ENCODE peak calls at places on chromosomes 16 and 17, in five cellular contexts. One of them, this sample, is unnamed.

GRCh38 chr17:19461139-19461538 is 50.1 kb downstream of the RNF112 start:
- DNase-seq in heart right ventricle: no peak
- DNase-seq in foreskin fibroblast: no peak
- DNase-seq in lung: no peak
- DNase-seq in naive thymus-derived CD4-positive, alpha-beta T cell: no peak
- DNase-seq in this sample: peak; percentile 84

GRCh38 chr16:67884684-67885083 is at the start of gene NRN1L:
- DNase-seq in heart right ventricle: peak; percentile 91
- DNase-seq in foreskin fibroblast: peak; percentile 98
- DNase-seq in lung: peak; percentile 85
- DNase-seq in naive thymus-derived CD4-positive, alpha-beta T cell: no peak
- DNase-seq in this sample: no peak

GRCh38 chr17:15662726-15663125 is 21.4 kb downstream of the TRIM16 start:
- DNase-seq in heart right ventricle: no peak
- DNase-seq in foreskin fibroblast: no peak
- DNase-seq in lung: no peak
- DNase-seq in naive thymus-derived CD4-positive, alpha-beta T cell: no peak
- DNase-seq in this sample: no peak

GRCh38 chr16:49712567-49712966 is 143.3 kb downstream of the ZNF423 start:
- DNase-seq in heart right ventricle: no peak
- DNase-seq in foreskin fibroblast: no peak
- DNase-seq in lung: no peak
- DNase-seq in naive thymus-derived CD4-positive, alpha-beta T cell: no peak
- DNase-seq in this sample: no peak

GRCh38 chr16:28283798-28284577 is 8.3 kb upstream of the SBK1 start:
- DNase-seq in heart right ventricle: no peak
- DNase-seq in foreskin fibroblast: no peak
- DNase-seq in lung: no peak
- DNase-seq in naive thymus-derived CD4-positive, alpha-beta T cell: no peak
- DNase-seq in this sample: no peak

GRCh38 chr17:79630120-79630519 is 19.3 kb upstream of the RBFOX3 start:
- DNase-seq in heart right ventricle: peak; percentile 0
- DNase-seq in foreskin fibroblast: no peak
- DNase-seq in lung: no peak
- DNase-seq in naive thymus-derived CD4-positive, alpha-beta T cell: no peak
- DNase-seq in this sample: no peak

GRCh38 chr16:6969594-6969993 is 363.1 kb upstream of the RBFOX1 start:
- DNase-seq in heart right ventricle: no peak
- DNase-seq in foreskin fibroblast: no peak
- DNase-seq in lung: no peak
- DNase-seq in naive thymus-derived CD4-positive, alpha-beta T cell: no peak
- DNase-seq in this sample: no peak

GRCh38 chr16:13953501-13953900 is 33.5 kb downstream of the ERCC4 start:
- DNase-seq in heart right ventricle: no peak
- DNase-seq in foreskin fibroblast: no peak
- DNase-seq in lung: no peak
- DNase-seq in naive thymus-derived CD4-positive, alpha-beta T cell: no peak
- DNase-seq in this sample: no peak

GRCh38 chr17:59151007-59151406 is 4.0 kb downstream of the SKA2 start:
- DNase-seq in heart right ventricle: no peak
- DNase-seq in foreskin fibroblast: no peak
- DNase-seq in lung: no peak
- DNase-seq in naive thymus-derived CD4-positive, alpha-beta T cell: no peak
- DNase-seq in this sample: no peak

GRCh38 chr17:68981288-68981687 is 26.1 kb upstream of the ABCA8 start:
- DNase-seq in heart right ventricle: peak; percentile 67
- DNase-seq in foreskin fibroblast: peak; percentile 57
- DNase-seq in lung: peak; percentile 38
- DNase-seq in naive thymus-derived CD4-positive, alpha-beta T cell: no peak
- DNase-seq in this sample: no peak

GRCh38 chr16:30079480-30079879 is 3.7 kb downstream of the PPP4C start:
- DNase-seq in heart right ventricle: no peak
- DNase-seq in foreskin fibroblast: no peak
- DNase-seq in lung: no peak
- DNase-seq in naive thymus-derived CD4-positive, alpha-beta T cell: no peak
- DNase-seq in this sample: no peak

GRCh38 chr17:17391575-17392370 is 85.0 kb upstream of the MED9 start:
- DNase-seq in heart right ventricle: no peak
- DNase-seq in foreskin fibroblast: no peak
- DNase-seq in lung: no peak
- DNase-seq in naive thymus-derived CD4-positive, alpha-beta T cell: peak; percentile 78
- DNase-seq in this sample: peak; percentile 43

GRCh38 chr17:9887521-9887920 is 17.6 kb downstream of the RCVRN start:
- DNase-seq in heart right ventricle: no peak
- DNase-seq in foreskin fibroblast: no peak
- DNase-seq in lung: no peak
- DNase-seq in naive thymus-derived CD4-positive, alpha-beta T cell: no peak
- DNase-seq in this sample: no peak

DNA sequence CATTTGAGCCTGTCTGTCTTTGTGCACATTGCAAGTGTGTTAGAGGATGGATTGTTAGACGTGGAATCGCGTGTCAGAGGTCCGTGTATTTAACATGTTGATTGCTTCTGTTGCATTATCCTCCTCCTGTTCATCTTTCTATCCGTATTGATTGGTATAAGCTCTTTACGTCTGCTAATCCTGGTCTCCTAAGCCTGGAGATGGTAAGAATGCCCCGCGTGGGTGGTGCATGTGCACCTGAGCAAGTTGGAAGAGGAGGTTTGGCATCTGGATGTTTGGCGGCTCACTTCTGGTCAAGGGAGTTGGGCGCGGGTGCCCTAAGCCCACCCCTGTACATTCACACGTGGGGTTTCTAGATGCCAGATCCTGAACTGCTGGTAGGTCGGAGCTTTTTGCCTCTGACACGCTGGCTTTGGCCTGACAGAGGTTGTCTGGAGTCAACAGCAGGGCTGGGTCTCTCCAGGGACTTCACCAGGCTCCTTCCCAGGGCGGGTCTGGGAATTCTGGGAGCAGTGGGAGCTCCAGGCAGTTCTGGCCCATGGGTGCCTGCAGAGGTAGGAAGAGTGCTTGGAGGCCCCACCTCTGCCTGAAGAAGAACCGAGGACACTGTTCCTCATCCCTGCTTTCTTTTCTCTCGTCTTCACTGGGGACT is 107.3 kb downstream of the OR1D5 start:
- DNase-seq in heart right ventricle: no peak
- DNase-seq in foreskin fibroblast: no peak
- DNase-seq in lung: no peak
- DNase-seq in naive thymus-derived CD4-positive, alpha-beta T cell: no peak
- DNase-seq in this sample: no peak
- H3K4me3 ChIP-seq in heart right ventricle: no peak overlapping the region
- H3K4me3 ChIP-seq in foreskin fibroblast: no peak overlapping the region
- H3K4me3 ChIP-seq in lung: no peak overlapping the region
- H3K4me3 ChIP-seq in naive thymus-derived CD4-positive, alpha-beta T cell: no peak overlapping the region
- H3K4me3 ChIP-seq in this sample: peak overlapping the region; percentile 59

DNA sequence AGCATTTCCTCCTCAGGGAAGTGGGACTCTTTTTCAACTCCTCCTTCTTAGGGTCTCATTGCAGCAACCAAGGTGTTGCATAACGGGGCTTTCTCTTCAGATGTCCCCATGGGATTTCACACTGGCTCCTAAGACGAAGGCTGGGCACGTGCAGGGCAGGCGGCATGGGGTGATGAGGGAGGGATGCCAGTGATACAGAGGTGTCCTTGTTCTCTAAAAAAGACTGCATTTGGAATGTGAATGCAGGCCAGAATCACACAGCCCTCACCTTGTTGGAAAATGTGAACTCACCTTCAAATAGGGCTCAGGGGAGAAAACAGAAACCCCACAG is 105.6 kb downstream of the XYLT1 start:
- DNase-seq in heart right ventricle: no peak
- DNase-seq in foreskin fibroblast: no peak
- DNase-seq in lung: no peak
- DNase-seq in naive thymus-derived CD4-positive, alpha-beta T cell: no peak
- DNase-seq in this sample: no peak
- H3K4me3 ChIP-seq in heart right ventricle: no peak overlapping the region
- H3K4me3 ChIP-seq in foreskin fibroblast: no peak overlapping the region
- H3K4me3 ChIP-seq in lung: no peak overlapping the region
- H3K4me3 ChIP-seq in naive thymus-derived CD4-positive, alpha-beta T cell: peak overlapping the region; percentile 20
- H3K4me3 ChIP-seq in this sample: no peak overlapping the region

DNA sequence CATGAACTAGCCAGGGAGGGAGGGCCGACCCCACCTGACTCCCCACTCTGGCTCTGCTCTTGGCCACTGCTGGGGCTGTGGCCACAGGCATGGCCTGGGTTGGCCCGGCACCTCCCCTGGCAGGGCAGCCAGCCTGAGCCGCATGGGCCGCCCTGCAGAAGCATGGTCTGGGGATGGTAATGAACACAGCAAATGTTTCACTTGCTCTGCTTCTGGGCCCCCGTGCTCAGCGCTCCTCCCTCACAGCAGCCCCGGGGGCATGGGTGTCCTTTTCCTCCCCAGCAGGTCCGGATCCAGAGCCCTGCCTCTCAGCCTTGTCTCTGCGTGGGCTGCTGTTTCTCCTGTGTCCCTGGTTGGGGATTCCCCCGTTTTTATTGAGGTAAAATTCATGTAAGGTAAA is 30.9 kb upstream of the KCNJ12 start:
- DNase-seq in heart right ventricle: no peak
- DNase-seq in foreskin fibroblast: no peak
- DNase-seq in lung: no peak
- DNase-seq in naive thymus-derived CD4-positive, alpha-beta T cell: no peak
- DNase-seq in this sample: peak; percentile 41
- H3K4me3 ChIP-seq in heart right ventricle: no peak overlapping the region
- H3K4me3 ChIP-seq in foreskin fibroblast: no peak overlapping the region
- H3K4me3 ChIP-seq in lung: no peak overlapping the region
- H3K4me3 ChIP-seq in naive thymus-derived CD4-positive, alpha-beta T cell: no peak overlapping the region
- H3K4me3 ChIP-seq in this sample: peak overlapping the region; percentile 24

DNA sequence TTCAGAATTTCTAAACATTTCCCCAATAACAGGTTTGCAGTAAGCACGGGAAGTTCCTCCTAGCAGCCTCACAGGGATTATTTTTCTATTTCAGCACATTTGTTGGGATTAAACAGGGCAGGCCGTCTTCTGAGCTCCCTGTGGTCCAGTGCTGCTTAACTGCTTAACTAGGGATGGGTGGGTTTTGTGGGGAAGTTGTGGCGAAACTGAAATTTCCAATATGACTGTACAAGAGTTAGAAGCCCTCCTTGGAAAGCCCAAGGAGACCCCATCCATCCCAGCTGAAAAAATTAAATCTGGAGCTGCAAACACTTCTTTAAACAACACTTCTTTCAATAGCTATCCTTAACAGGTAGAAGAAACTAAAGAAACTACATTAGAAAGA is 22.2 kb downstream of the FAM117A start:
- DNase-seq in heart right ventricle: no peak
- DNase-seq in foreskin fibroblast: no peak
- DNase-seq in lung: no peak
- DNase-seq in naive thymus-derived CD4-positive, alpha-beta T cell: no peak
- DNase-seq in this sample: no peak
- H3K4me3 ChIP-seq in heart right ventricle: no peak overlapping the region
- H3K4me3 ChIP-seq in foreskin fibroblast: no peak overlapping the region
- H3K4me3 ChIP-seq in lung: no peak overlapping the region
- H3K4me3 ChIP-seq in naive thymus-derived CD4-positive, alpha-beta T cell: peak overlapping the region; percentile 67
- H3K4me3 ChIP-seq in this sample: peak overlapping the region; percentile 62

GRCh38 chr16:66460703-66461102 is 33.6 kb downstream of the BEAN1 start:
- DNase-seq in heart right ventricle: no peak
- DNase-seq in foreskin fibroblast: no peak
- DNase-seq in lung: no peak
- DNase-seq in naive thymus-derived CD4-positive, alpha-beta T cell: no peak
- DNase-seq in this sample: no peak

GRCh38 chr16:66457888-66458287 is 30.8 kb downstream of the BEAN1 start:
- DNase-seq in heart right ventricle: no peak
- DNase-seq in foreskin fibroblast: no peak
- DNase-seq in lung: no peak
- DNase-seq in naive thymus-derived CD4-positive, alpha-beta T cell: no peak
- DNase-seq in this sample: no peak

GRCh38 chr16:66458292-66458691 is 31.2 kb downstream of the BEAN1 start:
- DNase-seq in heart right ventricle: no peak
- DNase-seq in foreskin fibroblast: no peak
- DNase-seq in lung: no peak
- DNase-seq in naive thymus-derived CD4-positive, alpha-beta T cell: no peak
- DNase-seq in this sample: no peak

GRCh38 chr16:66459878-66460277 is 32.8 kb downstream of the BEAN1 start:
- DNase-seq in heart right ventricle: no peak
- DNase-seq in foreskin fibroblast: no peak
- DNase-seq in lung: no peak
- DNase-seq in naive thymus-derived CD4-positive, alpha-beta T cell: no peak
- DNase-seq in this sample: no peak

DNA sequence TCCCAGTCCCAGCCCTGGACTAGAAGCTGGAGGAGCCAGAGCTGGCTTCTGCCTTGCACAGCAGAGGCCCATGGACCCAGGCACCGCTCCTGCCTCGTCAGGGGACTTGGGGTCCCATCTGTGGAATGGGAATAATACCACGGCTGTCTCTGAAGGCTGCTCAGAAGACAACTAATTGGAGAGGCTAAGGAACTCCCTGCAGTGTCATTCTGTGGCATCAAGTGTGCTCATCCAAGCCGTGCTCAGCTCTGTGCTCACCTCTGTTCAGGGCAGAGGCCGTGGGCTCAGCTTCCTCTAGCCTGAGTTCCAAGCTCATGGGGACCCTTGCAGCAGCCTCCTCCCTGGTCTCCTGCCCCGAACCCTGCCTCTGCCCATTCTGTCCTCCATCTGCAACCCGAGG is 31.8 kb downstream of the BEAN1 start:
- DNase-seq in heart right ventricle: no peak
- DNase-seq in foreskin fibroblast: no peak
- DNase-seq in lung: no peak
- DNase-seq in naive thymus-derived CD4-positive, alpha-beta T cell: no peak
- DNase-seq in this sample: no peak
- H3K4me3 ChIP-seq in heart right ventricle: no peak overlapping the region
- H3K4me3 ChIP-seq in foreskin fibroblast: no peak overlapping the region
- H3K4me3 ChIP-seq in lung: no peak overlapping the region
- H3K4me3 ChIP-seq in naive thymus-derived CD4-positive, alpha-beta T cell: no peak overlapping the region
- H3K4me3 ChIP-seq in this sample: no peak overlapping the region

GRCh38 chr17:44346064-44346844 is 1.2 kb downstream of the GRN start:
- DNase-seq in heart right ventricle: no peak
- DNase-seq in foreskin fibroblast: no peak
- DNase-seq in lung: no peak
- DNase-seq in naive thymus-derived CD4-positive, alpha-beta T cell: no peak
- DNase-seq in this sample: no peak
- H3K4me3 ChIP-seq in heart right ventricle: peak overlapping the region; percentile 90
- H3K4me3 ChIP-seq in foreskin fibroblast: peak overlapping the region; percentile 100
- H3K4me3 ChIP-seq in lung: peak overlapping the region; percentile 71
- H3K4me3 ChIP-seq in naive thymus-derived CD4-positive, alpha-beta T cell: peak overlapping the region; percentile 88
- H3K4me3 ChIP-seq in this sample: peak overlapping the region; percentile 91

GRCh38 chr17:55268649-55269480 is 4.1 kb downstream of the HLF start:
- DNase-seq in heart right ventricle: no peak
- DNase-seq in foreskin fibroblast: no peak
- DNase-seq in lung: no peak
- DNase-seq in naive thymus-derived CD4-positive, alpha-beta T cell: no peak
- DNase-seq in this sample: no peak
- H3K4me3 ChIP-seq in heart right ventricle: peak overlapping the region; percentile 21
- H3K4me3 ChIP-seq in foreskin fibroblast: no peak overlapping the region
- H3K4me3 ChIP-seq in lung: no peak overlapping the region
- H3K4me3 ChIP-seq in naive thymus-derived CD4-positive, alpha-beta T cell: no peak overlapping the region
- H3K4me3 ChIP-seq in this sample: no peak overlapping the region

GRCh38 chr16:88430524-88431446 is 22.3 kb upstream of the ZFPM1 start:
- DNase-seq in heart right ventricle: peak; percentile 20
- DNase-seq in foreskin fibroblast: peak; percentile 57
- DNase-seq in lung: no peak
- DNase-seq in naive thymus-derived CD4-positive, alpha-beta T cell: peak; percentile 45
- DNase-seq in this sample: no peak
- H3K4me3 ChIP-seq in heart right ventricle: peak overlapping the region; percentile 48
- H3K4me3 ChIP-seq in foreskin fibroblast: no peak overlapping the region
- H3K4me3 ChIP-seq in lung: peak overlapping the region; percentile 33
- H3K4me3 ChIP-seq in naive thymus-derived CD4-positive, alpha-beta T cell: peak overlapping the region; percentile 51
- H3K4me3 ChIP-seq in this sample: no peak overlapping the region

This sample was measured in OCI-LY7.